ENCODE peak calls at places on chromosomes 12 and 14, in six cellular contexts. M is Daoy, S is stomach, O is fibroblast of the aortic adventitia, V is A549, W is EL. Q is an unnamed sample.

GRCh38 chr14:73759183-73759713 is 45.1 kb upstream of the PNMA1 start:
- DNase-seq in S (peak), W (peak), O (peak), V (no peak), M (peak), Q (peak)

GRCh38 chr12:56007892-56008471 is 10.9 kb downstream of the SUOX start:
- DNase-seq in S (no peak), W (peak), M (no peak), V (peak), O (peak), Q (no peak)

GRCh38 chr14:83520837-83521236 is 1987.2 kb upstream of the SEL1L start:
- DNase-seq in S (no peak), V (no peak), W (peak), O (peak), M (no peak), Q (peak)

GRCh38 chr14:58919262-58919661 is 269.2 kb upstream of the DAAM1 start:
- DNase-seq in W (no peak), V (no peak), M (peak), O (no peak), S (no peak), Q (peak)

GRCh38 chr12:93366427-93366826 is 11.3 kb upstream of the NUDT4 start:
- DNase-seq in S (no peak), W (no peak), M (no peak), O (no peak), V (no peak), Q (no peak)

GRCh38 chr12:83465632-83466031 is 778.9 kb downstream of the TMTC2 start:
- DNase-seq in W (no peak), S (no peak), O (no peak), M (no peak), V (no peak), Q (no peak)

GRCh38 chr12:5027436-5027835 is 16.2 kb upstream of the KCNA5 start:
- DNase-seq in O (no peak), S (no peak), M (no peak), W (no peak), V (no peak), Q (no peak)

GRCh38 chr12:14384783-14385638 is 19.5 kb downstream of the ATF7IP start:
- DNase-seq in O (peak), S (peak), V (peak), W (peak), M (peak), Q (peak)

GRCh38 chr12:34604227-34604626 is 581.9 kb downstream of the ALG10 start:
- DNase-seq in W (no peak), O (no peak), V (no peak), M (no peak), S (no peak), Q (no peak)

GRCh38 chr14:69848156-69848555 is 31.1 kb upstream of the SMOC1 start:
- DNase-seq in V (no peak), W (no peak), M (no peak), O (no peak), S (no peak), Q (no peak)

GRCh38 chr14:88765130-88765529 is 27.6 kb downstream of the EML5 start:
- DNase-seq in V (no peak), O (peak), M (peak), W (peak), S (no peak), Q (peak)

GRCh38 chr12:82413994-82414393 is 55.7 kb downstream of the METTL25 start:
- DNase-seq in S (no peak), M (no peak), W (no peak), V (no peak), O (peak), Q (peak)

GRCh38 chr12:60494249-60494648 is 898.4 kb downstream of the SLC16A7 start:
- DNase-seq in O (peak), S (no peak), V (peak), M (no peak), W (peak), Q (peak)

GRCh38 chr12:76413121-76413520 is 64.9 kb upstream of the BBS10 start:
- DNase-seq in M (no peak), O (no peak), S (no peak), W (no peak), V (no peak), Q (no peak)

GRCh38 chr14:99246536-99247083 is 25.4 kb downstream of the BCL11B start:
- DNase-seq in W (no peak), O (no peak), V (no peak), M (no peak), S (no peak), Q (no peak)

GRCh38 chr12:5200276-5201087 is 156.8 kb downstream of the KCNA5 start:
- DNase-seq in V (peak), M (peak), S (peak), O (no peak), W (peak), Q (no peak)

GRCh38 chr12:53254816-53255545 is 13.1 kb upstream of the ESPL1 start:
- DNase-seq in V (no peak), O (no peak), W (no peak), M (no peak), S (no peak), Q (no peak)

GRCh38 chr12:104485651-104486341 is 29.0 kb downstream of the CHST11 start:
- DNase-seq in O (no peak), M (no peak), W (no peak), S (no peak), V (no peak), Q (no peak)

GRCh38 chr12:109358154-109358869 is 10.6 kb downstream of the MYO1H start:
- DNase-seq in M (peak), V (no peak), S (no peak), W (no peak), O (peak), Q (no peak)

GRCh38 chr12:68264175-68264863 is 10.9 kb upstream of the IL22 start:
- DNase-seq in S (no peak), M (no peak), V (no peak), W (no peak), O (peak), Q (no peak)

GRCh38 chr12:43131304-43131703 is 420.7 kb downstream of the ADAMTS20 start:
- DNase-seq in W (no peak), O (no peak), M (no peak), S (no peak), V (no peak), Q (no peak)

GRCh38 chr14:79150226-79150625 is 980.1 kb downstream of the NRXN3 start:
- DNase-seq in O (no peak), M (no peak), S (no peak), W (no peak), V (no peak), Q (no peak)

GRCh38 chr12:87120440-87120839 is 864.2 kb upstream of the MGAT4C start:
- DNase-seq in V (no peak), O (peak), M (no peak), W (no peak), S (no peak), Q (no peak)

GRCh38 chr14:99821519-99822165 is 28.4 kb downstream of the EML1 start:
- DNase-seq in V (no peak), S (no peak), M (peak), W (peak), O (peak), Q (peak)

GRCh38 chr12:19131020-19131431 is 1.5 kb downstream of the PLEKHA5 start:
- DNase-seq in S (peak), O (peak), W (peak), V (peak), M (peak), Q (peak)

GRCh38 chr12:59626382-59626781 is 30.6 kb downstream of the SLC16A7 start:
- DNase-seq in W (peak), S (no peak), V (no peak), O (peak), M (no peak), Q (no peak)

GRCh38 chr12:57983150-57983857 is 41.9 kb downstream of the ATP23 start:
- DNase-seq in W (peak), S (no peak), M (peak), V (no peak), O (peak), Q (peak)

GRCh38 chr12:74890237-74890599 is 319.4 kb downstream of the KCNC2 start:
- DNase-seq in S (no peak), V (peak), W (peak), O (peak), M (peak), Q (peak)